ENCODE peak calls at places on chromosomes 3 and 15, in eight cellular contexts. K is CD4-positive, alpha-beta T cell; A is gastrocnemius medialis; R is fibroblast of mammary gland; W is heart right ventricle; M is pancreas; L is brain microvascular endothelial cell; Z is lung. S is an unnamed sample.

GRCh38 chr3:27561591-27561990 is 77.4 kb upstream of the SLC4A7 start:
- DNase-seq in K (no peak), A (no peak), R (no peak), W (no peak), M (no peak), L (no peak), Z (no peak), S (no peak)

GRCh38 chr15:51758645-51759044 is 7.2 kb downstream of the TMOD2 start:
- DNase-seq in K (no peak), A (no peak), R (peak), W (peak), M (no peak), L (peak), Z (no peak), S (no peak)

GRCh38 chr3:112508860-112509259 is 9.6 kb upstream of the BTLA start:
- DNase-seq in K (no peak), A (no peak), R (no peak), W (no peak), M (no peak), L (no peak), Z (no peak), S (no peak)

GRCh38 chr3:181713300-181713647 is 1.5 kb downstream of the SOX2 start:
- DNase-seq in K (no peak), A (no peak), R (no peak), W (no peak), M (no peak), L (no peak), Z (no peak), S (no peak)

GRCh38 chr3:196735751-196736150 is 3.9 kb upstream of the PAK2 start:
- DNase-seq in K (no peak), A (no peak), R (peak), W (no peak), M (no peak), L (no peak), Z (no peak), S (no peak)

GRCh38 chr3:64863811-64864210 is 176.0 kb upstream of the ADAMTS9 start:
- DNase-seq in K (no peak), A (no peak), R (no peak), W (no peak), M (no peak), L (no peak), Z (no peak), S (no peak)

GRCh38 chr3:107211608-107212007 is 165.6 kb upstream of the CCDC54 start:
- DNase-seq in K (no peak), A (no peak), R (peak), W (no peak), M (no peak), L (no peak), Z (no peak), S (no peak)

GRCh38 chr15:31870336-31871158 is 159.8 kb upstream of the CHRNA7 start:
- DNase-seq in K (peak), A (peak), R (peak), W (peak), M (peak), L (peak), Z (peak), S (peak)

GRCh38 chr3:64954995-64955636 is 267.3 kb upstream of the ADAMTS9 start:
- DNase-seq in K (no peak), A (no peak), R (no peak), W (peak), M (no peak), L (no peak), Z (peak), S (no peak)

GRCh38 chr3:179196098-179196497 is 47.9 kb downstream of the PIK3CA start:
- DNase-seq in K (no peak), A (no peak), R (peak), W (no peak), M (no peak), L (peak), Z (no peak), S (peak)

GRCh38 chr3:89000886-89001285 is 106.5 kb upstream of the EPHA3 start:
- DNase-seq in K (no peak), A (no peak), R (no peak), W (no peak), M (no peak), L (peak), Z (no peak), S (no peak)

GRCh38 chr3:193829781-193830180 is 236.8 kb downstream of the OPA1 start:
- DNase-seq in K (no peak), A (no peak), R (peak), W (no peak), M (no peak), L (peak), Z (peak), S (no peak)

GRCh38 chr3:13006216-13006990 is 66.8 kb downstream of the IQSEC1 start:
- DNase-seq in K (no peak), A (no peak), R (no peak), W (no peak), M (no peak), L (no peak), Z (no peak), S (no peak)

GRCh38 chr15:40941528-40942336 is 11.5 kb upstream of the CHAC1 start:
- DNase-seq in K (peak), A (peak), R (peak), W (peak), M (peak), L (no peak), Z (peak), S (peak)

GRCh38 chr3:23590874-23591273 is 214.9 kb upstream of the UBE2E1 start:
- DNase-seq in K (no peak), A (no peak), R (no peak), W (no peak), M (no peak), L (no peak), Z (no peak), S (peak)

GRCh38 chr3:117706037-117706436 is 996.5 kb downstream of the TUSC7 start:
- DNase-seq in K (no peak), A (no peak), R (peak), W (no peak), M (no peak), L (peak), Z (no peak), S (no peak)

GRCh38 chr3:45972534-45973402 is 22.9 kb downstream of the FYCO1 start:
- DNase-seq in K (no peak), A (peak), R (peak), W (no peak), M (no peak), L (peak), Z (peak), S (no peak)

GRCh38 chr15:68059630-68060029 is 5.5 kb downstream of the PIAS1 start:
- DNase-seq in K (no peak), A (no peak), R (no peak), W (no peak), M (no peak), L (no peak), Z (no peak), S (no peak)

GRCh38 chr15:68800875-68801274 is 19.8 kb downstream of the ANP32A start:
- DNase-seq in K (no peak), A (no peak), R (no peak), W (no peak), M (no peak), L (no peak), Z (no peak), S (no peak)

GRCh38 chr3:48403533-48404439 is 26.1 kb downstream of the PLXNB1 start:
- DNase-seq in K (peak), A (peak), R (no peak), W (no peak), M (peak), L (no peak), Z (no peak), S (no peak)

GRCh38 chr3:36911990-36912804 is 32.7 kb downstream of the TRANK1 start:
- DNase-seq in K (no peak), A (no peak), R (peak), W (no peak), M (no peak), L (peak), Z (no peak), S (peak)

GRCh38 chr3:99730870-99731269 is 86.8 kb upstream of the CMSS1 start:
- DNase-seq in K (no peak), A (no peak), R (no peak), W (no peak), M (no peak), L (no peak), Z (no peak), S (no peak)

GRCh38 chr3:173635826-173636225 is 238.3 kb downstream of the NLGN1 start:
- DNase-seq in K (no peak), A (no peak), R (no peak), W (no peak), M (no peak), L (no peak), Z (no peak), S (no peak)

GRCh38 chr3:135927170-135927569 is 38.4 kb upstream of the PPP2R3A start:
- DNase-seq in K (no peak), A (no peak), R (peak), W (no peak), M (no peak), L (no peak), Z (no peak), S (no peak)

GRCh38 chr3:51974963-51975856 is at the start of gene ABHD14A:
- DNase-seq in K (peak), A (peak), R (peak), W (peak), M (peak), L (no peak), Z (peak), S (peak)

GRCh38 chr3:155360281-155360680 is 66.8 kb upstream of the STRIT1 start:
- DNase-seq in K (no peak), A (no peak), R (no peak), W (no peak), M (no peak), L (no peak), Z (no peak), S (no peak)

GRCh38 chr3:155354658-155355057 is 61.2 kb upstream of the STRIT1 start:
- DNase-seq in K (no peak), A (no peak), R (no peak), W (no peak), M (no peak), L (no peak), Z (no peak), S (no peak)

GRCh38 chr3:155352900-155353490 is 59.5 kb upstream of the STRIT1 start:
- DNase-seq in K (no peak), A (no peak), R (peak), W (no peak), M (no peak), L (no peak), Z (no peak), S (peak)

GRCh38 chr3:155356594-155357370 is 63.3 kb upstream of the STRIT1 start:
- DNase-seq in K (no peak), A (no peak), R (no peak), W (no peak), M (no peak), L (no peak), Z (no peak), S (no peak)
- TF ChIP-seq CTCF in K (no peak), A (no peak), R (peak), W (no peak), M (no peak), L (peak), Z (no peak), S (no peak)

DNA sequence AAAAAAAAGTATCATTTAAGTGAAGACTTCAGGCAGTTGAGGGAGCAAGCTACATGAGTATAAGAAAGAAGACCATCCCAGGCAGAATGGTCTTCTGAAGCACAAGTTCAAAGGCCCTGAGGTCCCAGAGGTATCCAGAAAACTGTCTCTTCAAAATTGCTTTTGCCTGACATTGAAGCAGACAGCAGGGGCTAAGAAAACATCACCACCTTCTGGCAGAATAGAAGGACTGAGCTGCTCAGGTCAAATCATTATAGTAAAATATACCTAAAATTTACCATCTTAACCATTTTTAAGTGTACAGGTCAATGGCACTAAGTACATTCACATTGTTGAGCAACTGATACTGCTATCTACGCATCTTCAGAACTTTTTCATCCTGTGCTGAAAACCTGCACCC is 16.4 kb downstream of the GPR160 start:
- DNase-seq in K (no peak), A (no peak), R (no peak), W (no peak), M (no peak), L (no peak), Z (peak), S (peak)
- TF ChIP-seq CTCF in K (peak), A (no peak), R (peak), W (peak), M (no peak), L (peak), Z (no peak), S (peak)

GRCh38 chr3:7800006-7800780 is 701.4 kb upstream of the LMCD1 start:
- DNase-seq in K (no peak), A (no peak), R (peak), W (no peak), M (no peak), L (no peak), Z (no peak), S (no peak)
- TF ChIP-seq CTCF in K (peak), A (no peak), R (no peak), W (peak), M (no peak), L (no peak), Z (no peak), S (no peak)

GRCh38 chr3:50174947-50175524 is 16.4 kb upstream of the GNAT1 start:
- DNase-seq in K (no peak), A (no peak), R (no peak), W (no peak), M (no peak), L (no peak), Z (no peak), S (no peak)
- TF ChIP-seq CTCF in K (no peak), A (no peak), R (no peak), W (no peak), M (no peak), L (no peak), Z (no peak), S (no peak)

GRCh38 chr15:73560501-73561117 is 72.6 kb downstream of the NPTN start:
- DNase-seq in K (no peak), A (no peak), R (peak), W (peak), M (no peak), L (peak), Z (no peak), S (no peak)
- TF ChIP-seq CTCF in K (peak), A (peak), R (peak), W (peak), M (no peak), L (peak), Z (no peak), S (peak)

GRCh38 chr3:102036472-102036871 is 187.2 kb downstream of the NFKBIZ start:
- DNase-seq in K (no peak), A (no peak), R (no peak), W (no peak), M (no peak), L (no peak), Z (no peak), S (no peak)
- TF ChIP-seq CTCF in K (no peak), A (no peak), R (no peak), W (no peak), M (no peak), L (no peak), Z (no peak), S (no peak)

S was measured in GM10248.